ENCODE peak calls at places on chromosomes 16 and 17, in five cellular contexts. F, X, A, J and Q are unnamed samples.

GRCh38 chr17:75932852-75933251 is 8.0 kb downstream of the FBF1 start:
- DNase-seq in F (no peak), X (no peak), A (no peak), J (no peak), Q (no peak)

GRCh38 chr17:78600181-78600651 is 23.0 kb upstream of the DNAH17 start:
- DNase-seq in F (no peak), X (no peak), A (no peak), J (no peak), Q (no peak)

GRCh38 chr16:68331879-68332410 is 21.1 kb downstream of the PRMT7 start:
- DNase-seq in F (no peak), X (no peak), A (no peak), J (peak), Q (no peak)

GRCh38 chr17:79650283-79650682 is 39.4 kb upstream of the RBFOX3 start:
- DNase-seq in F (no peak), X (no peak), A (no peak), J (no peak), Q (no peak)

GRCh38 chr16:2195316-2196161 is 866 bp downstream of the CASKIN1 start:
- DNase-seq in F (no peak), X (no peak), A (no peak), J (no peak), Q (no peak)

GRCh38 chr17:82636626-82637598 is 11.3 kb downstream of the WDR45B start:
- DNase-seq in F (no peak), X (no peak), A (no peak), J (no peak), Q (no peak)

GRCh38 chr16:86212706-86213426 is 297.5 kb upstream of the FOXF1 start:
- DNase-seq in F (no peak), X (no peak), A (no peak), J (no peak), Q (no peak)

GRCh38 chr17:17104494-17104893 is 62.2 kb downstream of the MPRIP start:
- DNase-seq in F (no peak), X (no peak), A (no peak), J (no peak), Q (no peak)

GRCh38 chr17:80142929-80143328 is 4.0 kb downstream of the EIF4A3 start:
- DNase-seq in F (no peak), X (no peak), A (no peak), J (no peak), Q (no peak)

GRCh38 chr16:3029499-3030127 is 5.8 kb downstream of the THOC6 start:
- DNase-seq in F (peak), X (no peak), A (no peak), J (no peak), Q (no peak)

GRCh38 chr17:65688307-65688706 is 126.9 kb upstream of the AXIN2 start:
- DNase-seq in F (no peak), X (no peak), A (no peak), J (no peak), Q (no peak)

GRCh38 chr17:7888184-7888920 is at the start of gene CHD3:
- DNase-seq in F (no peak), X (no peak), A (no peak), J (no peak), Q (no peak)

GRCh38 chr16:53872248-53873221 is 168.6 kb downstream of the FTO start:
- DNase-seq in F (no peak), X (no peak), A (no peak), J (no peak), Q (no peak)

GRCh38 chr17:45231481-45232116 is 9.9 kb downstream of the FMNL1 start:
- DNase-seq in F (peak), X (no peak), A (no peak), J (peak), Q (no peak)

GRCh38 chr17:77637807-77638182 is 320.7 kb upstream of the TNRC6C start:
- DNase-seq in F (no peak), X (no peak), A (no peak), J (no peak), Q (no peak)

GRCh38 chr16:17633146-17633966 is 162.6 kb upstream of the XYLT1 start:
- DNase-seq in F (no peak), X (no peak), A (no peak), J (no peak), Q (no peak)

GRCh38 chr16:49856741-49857330 is 924 bp upstream of the ZNF423 start:
- DNase-seq in F (peak), X (peak), A (no peak), J (peak), Q (no peak)

GRCh38 chr17:15456486-15456885 is 10.9 kb downstream of the CDRT4 start:
- DNase-seq in F (no peak), X (no peak), A (no peak), J (no peak), Q (no peak)

GRCh38 chr17:38749222-38750043 is 1.3 kb upstream of the PCGF2 start:
- DNase-seq in F (peak), X (peak), A (no peak), J (peak), Q (no peak)

GRCh38 chr17:39674702-39675389 is 6.6 kb downstream of the PNMT start:
- DNase-seq in F (peak), X (no peak), A (no peak), J (peak), Q (no peak)

GRCh38 chr17:59914274-59914854 is 21.4 kb downstream of the RPS6KB1 start:
- DNase-seq in F (peak), X (peak), A (no peak), J (peak), Q (no peak)

GRCh38 chr16:58063377-58064076 is 38.0 kb downstream of the MMP15 start:
- DNase-seq in F (no peak), X (no peak), A (no peak), J (no peak), Q (no peak)

GRCh38 chr16:75216127-75216526 is 2.7 kb upstream of the CTRB1 start:
- DNase-seq in F (no peak), X (no peak), A (no peak), J (no peak), Q (no peak)

GRCh38 chr17:18219016-18219415 is 6.4 kb upstream of the LLGL1 start:
- DNase-seq in F (no peak), X (no peak), A (no peak), J (no peak), Q (no peak)

GRCh38 chr16:31128711-31129567 is 6.6 kb downstream of the PRSS8 start:
- DNase-seq in F (peak), X (no peak), A (no peak), J (no peak), Q (no peak)

GRCh38 chr17:31319253-31319661 is 2.2 kb downstream of the EVI2A start:
- DNase-seq in F (no peak), X (no peak), A (no peak), J (no peak), Q (peak)

GRCh38 chr17:66676421-66676820 is 158.5 kb upstream of the CACNG5 start:
- DNase-seq in F (no peak), X (peak), A (no peak), J (no peak), Q (no peak)

GRCh38 chr16:81647527-81647926 is 131.6 kb upstream of the PLCG2 start:
- DNase-seq in F (no peak), X (peak), A (no peak), J (no peak), Q (no peak)

GRCh38 chr17:18071751-18072150 is 16.0 kb upstream of the DRG2 start:
- DNase-seq in F (peak), X (no peak), A (no peak), J (no peak), Q (no peak)

GRCh38 chr16:86307518-86307903 is 202.8 kb upstream of the FOXF1 start:
- DNase-seq in F (no peak), X (peak), A (no peak), J (no peak), Q (no peak)

GRCh38 chr16:23508589-23509440 is 1.5 kb downstream of the GGA2 start:
- DNase-seq in F (peak), X (no peak), A (no peak), J (no peak), Q (no peak)

GRCh38 chr17:66296289-66296725 is 6.1 kb upstream of the PRKCA start:
- DNase-seq in F (peak), X (no peak), A (no peak), J (no peak), Q (no peak)

GRCh38 chr17:80372456-80372855 is 42.5 kb upstream of the ENDOV start:
- DNase-seq in F (no peak), X (no peak), A (no peak), J (no peak), Q (no peak)

GRCh38 chr16:28569011-28569410 is 15.3 kb downstream of the SGF29 start:
- DNase-seq in F (no peak), X (no peak), A (no peak), J (no peak), Q (no peak)

GRCh38 chr17:58328195-58329034 is at the start of gene TSPOAP1:
- DNase-seq in F (peak), X (no peak), A (no peak), J (no peak), Q (peak)

GRCh38 chr17:77036841-77037381 is 103.9 kb upstream of the SEC14L1 start:
- DNase-seq in F (peak), X (no peak), A (no peak), J (no peak), Q (no peak)

GRCh38 chr17:28181568-28181967 is 137.4 kb upstream of the TMEM97 start:
- DNase-seq in F (no peak), X (no peak), A (no peak), J (no peak), Q (no peak)
- TF ChIP-seq CEBPB in F (no peak), X (no peak), A (no peak), J (no peak), Q (no peak)

GRCh38 chr17:57283203-57283971 is 27.1 kb downstream of the MSI2 start:
- DNase-seq in F (no peak), X (no peak), A (no peak), J (no peak), Q (no peak)

GRCh38 chr17:57284583-57284982 is 28.3 kb downstream of the MSI2 start:
- DNase-seq in F (peak), X (no peak), A (no peak), J (no peak), Q (no peak)

GRCh38 chr17:57285681-57286080 is 29.4 kb downstream of the MSI2 start:
- DNase-seq in F (no peak), X (no peak), A (no peak), J (no peak), Q (no peak)

GRCh38 chr17:57286372-57287105 is 30.2 kb downstream of the MSI2 start:
- DNase-seq in F (no peak), X (no peak), A (no peak), J (no peak), Q (no peak)

GRCh38 chr17:57284984-57285646 is 28.8 kb downstream of the MSI2 start:
- DNase-seq in F (peak), X (no peak), A (no peak), J (peak), Q (peak)
- TF ChIP-seq ZNF274 in F (no peak), X (no peak), A (no peak), J (no peak), Q (no peak)

DNA sequence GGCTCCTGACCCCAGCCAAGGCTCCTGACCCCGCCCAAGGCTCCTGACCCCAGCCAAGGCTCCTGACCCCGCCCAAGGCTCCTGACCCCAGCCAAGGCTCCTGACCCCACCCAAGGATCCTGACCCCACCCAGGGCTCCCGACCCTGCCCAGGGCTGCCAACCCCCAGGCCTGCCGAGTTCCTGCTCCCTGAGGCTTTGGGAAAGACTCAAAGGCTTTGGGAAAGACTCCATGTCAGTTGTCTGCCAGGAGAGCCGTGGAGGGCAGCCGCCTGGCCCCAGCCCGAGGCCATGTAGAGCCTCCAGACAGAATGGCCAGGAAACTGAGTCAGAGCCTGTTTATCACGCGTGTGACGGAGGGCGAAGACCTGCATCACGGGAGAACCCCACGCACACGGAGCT is 21.1 kb downstream of the CBFA2T3 start:
- DNase-seq in F (no peak), X (no peak), A (no peak), J (no peak), Q (no peak)
- TF ChIP-seq CEBPB in F (no peak), X (no peak), A (no peak), J (no peak), Q (no peak)

GRCh38 chr16:681746-682427 is 1.7 kb downstream of the STUB1 start:
- DNase-seq in F (peak), X (no peak), A (no peak), J (no peak), Q (no peak)

GRCh38 chr16:682493-683395 is 1.4 kb downstream of the JMJD8 start:
- DNase-seq in F (no peak), X (no peak), A (no peak), J (no peak), Q (no peak)

GRCh38 chr16:679808-680624 is at the start of gene STUB1:
- DNase-seq in F (peak), X (peak), A (peak), J (peak), Q (no peak)

GRCh38 chr16:680625-680945 is 375 bp downstream of the STUB1 start:
- DNase-seq in F (no peak), X (no peak), A (no peak), J (no peak), Q (no peak)

DNA sequence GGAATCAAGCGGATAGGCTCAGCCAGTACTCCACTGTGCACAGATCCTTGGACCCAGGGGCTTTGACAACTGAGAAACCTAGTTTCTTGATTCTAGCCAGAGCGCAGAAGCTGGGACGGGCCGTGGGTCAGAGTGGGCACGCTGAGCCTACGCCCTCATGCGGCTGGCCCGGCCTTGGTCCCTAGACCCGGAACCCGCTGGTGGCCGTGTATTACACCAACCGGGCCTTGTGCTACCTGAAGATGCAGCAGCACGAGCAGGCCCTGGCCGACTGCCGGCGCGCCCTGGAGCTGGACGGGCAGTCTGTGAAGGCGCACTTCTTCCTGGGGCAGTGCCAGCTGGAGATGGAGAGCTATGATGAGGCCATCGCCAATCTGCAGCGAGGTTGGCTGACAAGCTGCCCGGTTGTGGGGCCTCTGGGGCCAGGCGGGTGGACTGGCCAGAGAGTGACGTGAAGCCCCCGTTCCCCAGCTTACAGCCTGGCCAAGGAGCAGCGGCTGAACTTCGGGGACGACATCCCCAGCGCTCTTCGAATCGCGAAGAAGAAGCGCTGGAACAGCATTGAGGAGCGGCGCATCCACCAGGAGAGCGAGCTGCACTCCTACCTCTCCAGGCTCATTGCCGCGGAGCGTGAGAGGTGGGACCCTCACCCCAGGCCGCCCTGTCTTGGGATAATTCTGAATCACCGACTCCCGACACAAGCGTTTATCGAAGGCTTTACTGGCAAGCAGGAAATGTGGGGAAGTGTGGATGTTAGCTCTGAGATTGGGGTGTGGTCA is 946 bp downstream of the STUB1 start:
- DNase-seq in F (no peak), X (no peak), A (no peak), J (peak), Q (no peak)
- TF ChIP-seq ZNF274 in F (no peak), X (no peak), A (no peak), J (no peak), Q (no peak)

GRCh38 chr16:4994719-4995434 is 36.7 kb downstream of the SEC14L5 start:
- DNase-seq in F (no peak), X (no peak), A (no peak), J (no peak), Q (no peak)

GRCh38 chr16:4990415-4990814 is 32.3 kb downstream of the SEC14L5 start:
- DNase-seq in F (no peak), X (no peak), A (no peak), J (no peak), Q (no peak)

GRCh38 chr16:4988647-4989046 is 30.5 kb downstream of the SEC14L5 start:
- DNase-seq in F (peak), X (no peak), A (no peak), J (no peak), Q (no peak)

GRCh38 chr16:4989391-4990006 is 31.4 kb downstream of the SEC14L5 start:
- DNase-seq in F (no peak), X (no peak), A (no peak), J (no peak), Q (no peak)

GRCh38 chr16:4991754-4992153 is 33.6 kb downstream of the SEC14L5 start:
- DNase-seq in F (no peak), X (no peak), A (no peak), J (no peak), Q (no peak)
- TF ChIP-seq CEBPB in F (no peak), X (no peak), A (no peak), J (no peak), Q (no peak)

DNA sequence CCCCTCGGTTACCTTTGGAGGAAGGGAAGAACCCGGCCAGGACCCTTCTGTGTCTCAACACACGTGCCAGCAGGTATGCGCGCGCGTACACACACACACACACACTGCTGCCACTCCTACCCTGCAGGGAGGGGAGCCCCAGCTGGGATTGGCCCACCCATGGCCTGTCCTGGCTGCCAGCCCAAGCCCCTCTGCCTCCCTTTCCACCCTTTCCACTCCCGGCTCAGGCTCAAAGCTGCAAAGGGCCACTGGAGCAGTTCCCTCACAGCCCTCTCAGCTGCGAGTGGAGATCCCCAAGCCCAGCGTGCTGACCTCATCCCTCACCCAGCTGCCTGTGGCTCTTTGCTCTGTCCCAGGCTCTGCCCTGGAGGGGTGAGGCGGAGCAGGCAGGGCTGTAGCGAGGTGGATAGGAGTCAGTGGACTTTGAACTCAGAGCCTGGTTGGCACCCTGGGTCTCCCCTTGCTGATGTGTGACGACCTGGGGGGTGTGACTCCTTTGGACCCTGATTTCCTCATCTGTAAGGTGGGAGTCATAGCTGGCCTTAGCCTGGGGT is 14.5 kb downstream of the KIF19 start:
- DNase-seq in F (no peak), X (no peak), A (no peak), J (peak), Q (no peak)
- TF ChIP-seq ZNF274 in F (no peak), X (no peak), A (no peak), J (no peak), Q (no peak)

DNA sequence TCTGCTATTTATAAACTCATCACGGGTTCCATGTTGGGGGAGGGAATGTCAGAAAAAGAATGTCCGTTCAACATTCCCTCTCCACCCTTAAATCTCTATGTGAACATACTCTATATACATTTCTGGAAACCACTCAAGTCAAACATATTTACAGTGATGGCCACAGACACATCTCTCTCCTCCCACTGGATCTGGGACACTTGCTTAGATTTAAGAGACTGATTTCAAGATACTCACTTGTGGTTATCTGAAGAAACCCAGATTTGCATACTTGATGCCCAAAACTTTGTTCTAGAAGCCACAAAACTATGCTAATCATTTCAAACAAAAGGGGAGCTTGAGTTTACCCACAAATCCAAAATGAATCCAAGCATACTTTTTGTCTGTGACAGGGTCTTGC is 182.9 kb upstream of the SOX9 start:
- DNase-seq in F (no peak), X (no peak), A (no peak), J (no peak), Q (no peak)
- TF ChIP-seq CEBPB in F (no peak), X (no peak), A (no peak), J (no peak), Q (no peak)

GRCh38 chr16:84899414-84899813 is 79.6 kb downstream of the CRISPLD2 start:
- DNase-seq in F (no peak), X (no peak), A (no peak), J (no peak), Q (no peak)
- TF ChIP-seq ZNF274 in F (no peak), X (no peak), A (no peak), J (no peak), Q (no peak)

DNA sequence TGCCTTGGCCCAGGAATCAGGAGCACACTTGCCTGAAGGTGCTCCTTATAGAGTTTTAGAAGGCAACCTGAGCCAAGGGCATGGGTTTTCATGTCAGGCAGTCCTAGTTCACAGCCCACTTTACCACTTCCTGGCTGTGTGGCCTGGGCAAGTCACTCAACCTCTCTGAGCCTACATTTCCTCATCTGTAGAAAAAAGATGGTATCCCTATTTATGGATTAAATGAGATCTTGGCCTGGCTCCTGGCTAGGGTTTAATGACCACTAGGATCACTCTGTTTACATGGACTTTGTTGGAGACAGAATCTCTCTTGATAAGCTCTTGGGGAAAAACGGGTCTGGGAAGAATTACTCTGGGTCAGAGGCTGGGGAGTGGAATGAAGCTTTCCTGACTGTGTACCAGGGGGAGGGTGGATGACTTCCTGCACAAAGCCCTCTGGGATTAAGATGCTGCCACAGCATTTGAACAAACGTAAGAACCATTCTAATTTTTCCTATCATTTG is 2.3 kb downstream of the MT2A start:
- DNase-seq in F (no peak), X (no peak), A (no peak), J (no peak), Q (no peak)
- TF ChIP-seq CEBPB in F (no peak), X (no peak), A (no peak), J (no peak), Q (no peak)